ENCODE peak calls at places on chromosome 5, in eight cellular contexts. A is smooth muscle cell of the brain vasculature; K is Calu3; M is RCC 7860; Q is activated CD4-positive, alpha-beta T cell treated with anti-CD3 and anti-CD28 coated beads, Interleukin-2, amount 50 U/mL, for 24 hours; W is activated T-cell treated with anti-CD3 and anti-CD28 coated beads for 4 hours; Z is dorsolateral prefrontal cortex; C is activated CD4-positive, CD25-positive, alpha-beta regulatory T cell. V is an unnamed sample.

GRCh38 chr5:31393126-31393525 is 138.8 kb downstream of the DROSHA start:
- DNase-seq in A (no peak), K (no peak), M (no peak), Q (no peak), W (no peak), Z (no peak), C (no peak), V (no peak)

GRCh38 chr5:40436535-40437237 is 243.0 kb upstream of the PTGER4 start:
- DNase-seq in A (no peak), K (no peak), M (no peak), Q (no peak), W (no peak), Z (no peak), C (no peak), V (no peak)

GRCh38 chr5:68176802-68177479 is 38.6 kb upstream of the PIK3R1 start:
- DNase-seq in A (no peak), K (no peak), M (no peak), Q (no peak), W (no peak), Z (no peak), C (no peak), V (no peak)

GRCh38 chr5:32319392-32319791 is 6.7 kb upstream of the MTMR12 start:
- DNase-seq in A (no peak), K (no peak), M (no peak), Q (no peak), W (no peak), Z (no peak), C (no peak), V (no peak)

GRCh38 chr5:103394676-103395075 is 136.1 kb downstream of the MACIR start:
- DNase-seq in A (no peak), K (no peak), M (no peak), Q (no peak), W (no peak), Z (no peak), C (no peak), V (no peak)

GRCh38 chr5:157748740-157749461 is 5.4 kb downstream of the LSM11 start:
- DNase-seq in A (no peak), K (no peak), M (peak), Q (no peak), W (no peak), Z (no peak), C (no peak), V (no peak)

GRCh38 chr5:96572864-96573512 is 89.2 kb upstream of the CAST start:
- DNase-seq in A (peak), K (no peak), M (peak), Q (no peak), W (no peak), Z (no peak), C (no peak), V (no peak)

GRCh38 chr5:133399247-133399891 is 213.0 kb downstream of the FSTL4 start:
- DNase-seq in A (no peak), K (no peak), M (no peak), Q (no peak), W (no peak), Z (no peak), C (no peak), V (no peak)

GRCh38 chr5:80076131-80077101 is 41.3 kb downstream of the THBS4 start:
- DNase-seq in A (no peak), K (no peak), M (no peak), Q (no peak), W (no peak), Z (no peak), C (no peak), V (no peak)

GRCh38 chr5:75016896-75017295 is 35.5 kb downstream of the GCNT4 start:
- DNase-seq in A (no peak), K (no peak), M (no peak), Q (no peak), W (no peak), Z (no peak), C (no peak), V (no peak)

GRCh38 chr5:43034591-43034968 is 5.5 kb downstream of the ANXA2R start:
- DNase-seq in A (no peak), K (peak), M (peak), Q (no peak), W (no peak), Z (no peak), C (no peak), V (no peak)

GRCh38 chr5:168273056-168273980 is 18.1 kb upstream of the WWC1 start:
- DNase-seq in A (no peak), K (no peak), M (no peak), Q (no peak), W (no peak), Z (no peak), C (no peak), V (no peak)